ENCODE peak calls at places on chromosomes 3 and 15, in seven cellular contexts. B, K, I, O, Y, T and G are unnamed samples.

GRCh38 chr15:64997911-64998310 is 8.2 kb upstream of the SPG21 start:
- DNase-seq in I (no peak), T (no peak), B (no peak), K (no peak), O (no peak), Y (no peak), G (no peak)

GRCh38 chr15:76285241-76285825 is 25.9 kb downstream of the ETFA start:
- DNase-seq in I (no peak), K (peak; percentile 11), T (peak; percentile 14), Y (peak; percentile 23), B (peak; percentile 20), O (no peak), G (no peak)

GRCh38 chr3:18134386-18135082 is 290.6 kb downstream of the SATB1 start:
- DNase-seq in B (no peak), T (no peak), K (peak; percentile 68), I (no peak), O (no peak), Y (no peak), G (no peak)

GRCh38 chr3:14439501-14440167 is 37.2 kb downstream of the SLC6A6 start:
- DNase-seq in T (no peak), I (peak; percentile 79), Y (peak; percentile 81), B (peak; percentile 78), K (peak; percentile 76), O (peak; percentile 73), G (peak; percentile 92)

GRCh38 chr3:123733805-123734526 is 149.1 kb upstream of the HACD2 start:
- DNase-seq in K (peak; percentile 40), Y (no peak), I (no peak), B (no peak), T (no peak), O (no peak), G (no peak)

GRCh38 chr3:119604878-119605277 is 7.2 kb downstream of the PLA1A start:
- DNase-seq in O (no peak), I (no peak), K (peak; percentile 66), Y (no peak), T (no peak), B (no peak), G (no peak)

GRCh38 chr3:141699907-141700306 is 38.2 kb upstream of the RNF7 start:
- DNase-seq in Y (no peak), B (no peak), T (no peak), I (no peak), O (no peak), K (no peak), G (no peak)

GRCh38 chr15:25786040-25786439 is 77.1 kb downstream of the ATP10A start:
- DNase-seq in I (no peak), Y (no peak), O (no peak), B (no peak), T (no peak), K (no peak), G (no peak)

GRCh38 chr3:132034486-132035464 is at the start of gene CPNE4:
- DNase-seq in Y (peak; percentile 80), K (peak; percentile 80), B (peak; percentile 87), I (peak; percentile 58), O (peak; percentile 86), T (peak; percentile 62), G (peak; percentile 87)

GRCh38 chr15:67076147-67076843 is 10.9 kb downstream of the SMAD3 start:
- DNase-seq in T (peak; percentile 83), O (no peak), Y (peak; percentile 51), K (peak; percentile 80), B (peak; percentile 69), I (no peak), G (no peak)

GRCh38 chr15:77530576-77530975 is 102.1 kb downstream of the LINGO1 start:
- DNase-seq in O (no peak), K (no peak), Y (no peak), I (no peak), T (no peak), B (no peak), G (peak; percentile 23)

GRCh38 chr15:25684521-25685215 is 178.5 kb downstream of the ATP10A start:
- DNase-seq in I (peak; percentile 86), T (no peak), B (no peak), K (peak; percentile 82), O (peak; percentile 18), Y (no peak), G (no peak)

GRCh38 chr3:33215739-33216138 is 2.9 kb downstream of the SUSD5 start:
- DNase-seq in Y (no peak), K (no peak), B (no peak), O (no peak), I (no peak), T (no peak), G (no peak)

GRCh38 chr3:22691407-22691806 is 511.7 kb upstream of the UBE2E2 start:
- DNase-seq in T (no peak), O (no peak), B (no peak), I (no peak), Y (no peak), K (no peak), G (no peak)

GRCh38 chr15:55241193-55241592 is 44.5 kb upstream of the RSL24D1 start:
- DNase-seq in T (no peak), O (no peak), I (no peak), K (no peak), Y (no peak), B (no peak), G (no peak)

GRCh38 chr3:146345900-146346299 is 95.0 kb upstream of the PLSCR4 start:
- DNase-seq in K (no peak), I (no peak), Y (no peak), B (no peak), O (no peak), T (no peak), G (no peak)

GRCh38 chr3:196501316-196502064 is 2.1 kb downstream of the RNF168 start:
- DNase-seq in I (no peak), K (peak; percentile 39), T (no peak), Y (peak; percentile 34), B (no peak), O (no peak), G (no peak)

GRCh38 chr15:93088200-93088980 is 621 bp downstream of the RGMA start:
- DNase-seq in K (peak; percentile 15), I (peak; percentile 39), T (no peak), B (no peak), Y (no peak), O (peak; percentile 44), G (peak; percentile 80)
- H3K4me3 ChIP-seq in K (peak overlapping the region; percentile 27), I (peak overlapping the region; percentile 49), T (no peak overlapping the region), B (no peak overlapping the region), Y (no peak overlapping the region), O (peak overlapping the region; percentile 5), G (peak overlapping the region; percentile 37)

DNA sequence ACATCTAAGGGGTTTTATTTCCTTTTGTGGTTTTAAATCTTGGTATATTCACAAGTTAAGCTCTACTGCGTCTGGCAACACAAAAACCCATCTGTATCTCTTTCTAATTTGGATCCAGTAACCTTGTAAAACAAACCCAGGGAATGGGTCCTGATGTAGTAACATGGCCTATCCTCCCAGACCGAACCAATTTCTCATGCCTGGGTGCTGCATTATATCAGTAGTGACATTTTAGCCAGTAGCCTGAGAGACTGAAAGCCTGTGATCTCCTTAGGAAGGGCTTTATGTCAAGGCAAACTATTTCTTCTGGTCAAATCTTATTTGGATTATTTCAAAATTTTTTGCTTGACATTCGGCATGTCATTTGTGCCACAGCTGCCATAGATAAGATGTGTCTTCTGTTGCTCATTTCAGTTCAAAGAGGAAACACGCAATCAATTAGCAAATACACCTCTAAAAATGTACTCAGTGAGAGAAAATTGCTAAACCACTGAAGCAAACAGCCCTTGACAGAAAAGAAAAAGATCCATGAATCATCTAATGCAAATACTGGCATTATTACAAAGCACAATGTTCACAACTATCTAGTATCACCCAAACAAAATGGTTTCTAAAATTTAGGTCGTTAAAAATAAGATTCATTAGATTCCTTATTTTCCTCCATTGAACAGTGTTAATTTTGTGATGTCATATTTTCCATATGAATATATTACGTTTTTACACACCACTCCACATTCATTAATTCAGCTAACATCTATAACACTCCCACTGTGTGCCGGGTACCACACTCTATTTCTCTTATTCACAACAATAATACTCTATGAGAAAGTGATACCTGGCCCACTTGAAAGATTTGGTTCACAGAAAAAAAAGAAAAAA is 4.0 kb downstream of the NPTN start:
- DNase-seq in T (no peak), O (no peak), Y (peak; percentile 61), B (no peak), K (peak; percentile 29), I (no peak), G (no peak)
- H3K4me3 ChIP-seq in T (peak overlapping the region; percentile 8), O (no peak overlapping the region), Y (no peak overlapping the region), B (no peak overlapping the region), K (no peak overlapping the region), I (no peak overlapping the region), G (no peak overlapping the region)

GRCh38 chr3:80439490-80439889 is 671.7 kb upstream of the ROBO1 start:
- DNase-seq in T (no peak), O (no peak), Y (no peak), I (no peak), K (no peak), B (no peak), G (no peak)
- H3K4me3 ChIP-seq in T (no peak overlapping the region), O (no peak overlapping the region), Y (no peak overlapping the region), I (no peak overlapping the region), K (no peak overlapping the region), B (no peak overlapping the region), G (no peak overlapping the region)

DNA sequence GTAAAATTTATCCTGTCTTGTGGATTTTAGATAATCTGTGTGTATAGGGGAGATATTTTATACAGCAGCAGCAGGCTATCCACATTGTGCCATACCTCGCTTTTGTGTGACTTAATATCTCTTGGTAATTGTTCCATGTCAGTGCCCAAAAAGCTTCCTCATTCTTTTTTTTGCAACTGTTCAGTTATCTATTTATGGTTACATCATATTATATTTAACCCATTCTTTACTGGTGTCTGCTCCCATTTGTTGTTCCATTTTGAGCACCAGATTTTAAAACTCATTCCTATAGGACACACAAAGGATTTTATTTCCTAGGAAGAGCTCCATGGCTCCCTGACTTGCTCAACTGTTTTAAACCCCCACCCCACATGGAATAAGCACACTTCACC is 86.3 kb upstream of the RASGRP1 start:
- DNase-seq in I (no peak), B (no peak), Y (no peak), T (no peak), O (no peak), K (no peak), G (no peak)
- H3K4me3 ChIP-seq in I (no peak overlapping the region), B (no peak overlapping the region), Y (no peak overlapping the region), T (no peak overlapping the region), O (no peak overlapping the region), K (no peak overlapping the region), G (no peak overlapping the region)

DNA sequence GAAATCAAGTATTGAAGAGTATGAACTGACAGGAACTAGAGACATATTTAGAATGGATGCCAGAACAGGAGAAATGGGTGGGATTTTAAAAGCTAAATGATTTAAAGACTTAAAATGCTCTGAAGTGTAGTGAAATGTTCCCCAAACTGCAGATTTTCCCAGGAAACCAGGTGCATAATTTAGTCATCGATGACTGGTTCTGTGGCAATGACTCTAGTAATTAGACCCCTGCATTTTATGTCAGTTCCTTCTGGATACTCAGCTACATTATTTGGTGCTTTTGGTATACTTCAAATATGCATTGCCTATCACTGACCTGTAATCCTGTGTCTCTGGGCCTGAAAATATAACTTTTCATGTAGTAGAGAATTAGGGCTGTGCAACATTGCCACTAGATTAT is 16.8 kb downstream of the AGTR1 start:
- DNase-seq in B (no peak), O (no peak), T (no peak), K (no peak), I (no peak), Y (no peak), G (no peak)
- H3K4me3 ChIP-seq in B (no peak overlapping the region), O (no peak overlapping the region), T (no peak overlapping the region), K (no peak overlapping the region), I (no peak overlapping the region), Y (no peak overlapping the region), G (no peak overlapping the region)